ENCODE peak calls at places on chromosomes 11 and 22, in seven cellular contexts. V is fibroblast of lung, Q is HCT116, P is GM23248, U is keratinocyte, Z is GM23338, Y is MM.1S. K is an unnamed sample.
A peak's percentile ranks its signal among the peaks of the same experiment; 100 is the strongest.

GRCh38 chr11:31711137-31711536 is 100.0 kb downstream of the PAX6 start:
- DNase-seq in V (no peak), Q (no peak), P (no peak), U (no peak), Z (no peak), Y (no peak), K (no peak)

GRCh38 chr22:17172172-17172833 is 13.2 kb upstream of the HDHD5 start:
- DNase-seq in V (no peak), Q (no peak), P (no peak), U (no peak), Z (peak; percentile 56), Y (no peak), K (no peak)

GRCh38 chr11:11937957-11938356 is 70.5 kb downstream of the DKK3 start:
- DNase-seq in V (no peak), Q (no peak), P (peak; percentile 47), U (no peak), Z (no peak), Y (no peak), K (no peak)

GRCh38 chr22:21797444-21798221 is 62.0 kb upstream of the YPEL1 start:
- DNase-seq in V (no peak), Q (no peak), P (no peak), U (no peak), Z (no peak), Y (no peak), K (no peak)

GRCh38 chr22:42078469-42079318 is 806 bp upstream of the SMDT1 start:
- DNase-seq in V (peak; percentile 42), Q (no peak), P (peak; percentile 45), U (no peak), Z (peak; percentile 29), Y (no peak), K (no peak)

GRCh38 chr11:119422505-119423416 is at the start of gene THY1:
- DNase-seq in V (peak; percentile 58), Q (no peak), P (peak; percentile 77), U (no peak), Z (peak; percentile 88), Y (no peak), K (no peak)

GRCh38 chr11:33753304-33753703 is 17.1 kb upstream of the CD59 start:
- DNase-seq in V (peak; percentile 66), Q (no peak), P (peak; percentile 67), U (no peak), Z (no peak), Y (peak; percentile 95), K (no peak)

GRCh38 chr11:10392680-10393079 is 62.4 kb upstream of the AMPD3 start:
- DNase-seq in V (no peak), Q (no peak), P (peak; percentile 91), U (no peak), Z (no peak), Y (no peak), K (no peak)

GRCh38 chr11:122559734-122560382 is 95.7 kb upstream of the UBASH3B start:
- DNase-seq in V (peak; percentile 2), Q (peak; percentile 83), P (no peak), U (no peak), Z (peak; percentile 84), Y (no peak), K (no peak)

GRCh38 chr11:62343822-62344609 is 6.8 kb downstream of the ASRGL1 start:
- DNase-seq in V (no peak), Q (no peak), P (no peak), U (no peak), Z (no peak), Y (no peak), K (no peak)

GRCh38 chr11:62340269-62340901 is 3.1 kb downstream of the ASRGL1 start:
- DNase-seq in V (peak; percentile 57), Q (peak; percentile 19), P (peak; percentile 65), U (no peak), Z (peak; percentile 77), Y (peak; percentile 61), K (no peak)

DNA sequence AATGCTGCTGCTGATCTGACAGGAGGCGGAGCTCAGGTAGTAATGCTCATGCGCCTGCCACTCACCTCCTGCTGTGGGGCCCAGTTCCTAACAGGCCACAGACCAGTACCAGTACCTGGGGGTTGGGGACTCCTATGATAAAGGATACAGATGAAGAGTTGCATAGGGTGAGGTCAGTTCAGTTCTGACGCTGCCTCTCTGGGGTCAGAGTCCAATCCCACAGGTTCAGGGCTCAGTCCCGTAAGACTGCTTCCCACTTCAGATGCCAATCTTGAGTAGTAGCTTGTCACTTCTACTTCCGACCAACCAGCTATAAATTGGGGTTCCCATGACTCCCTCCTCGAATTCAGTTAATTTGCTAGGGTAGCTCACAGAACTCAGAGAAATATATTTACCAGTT is 8.6 kb downstream of the ASRGL1 start:
- DNase-seq in V (no peak), Q (no peak), P (no peak), U (no peak), Z (no peak), Y (no peak), K (no peak)
- H3K4me1 ChIP-seq in V (no peaks in the 10 kb centered on the region), Q (no peaks in the 10 kb centered on the region), P (no peaks in the 10 kb centered on the region), U (no peaks in the 10 kb centered on the region), Z (peaks cover 11% of the 10 kb centered on the region), Y (no peaks in the 10 kb centered on the region), K (no peaks in the 10 kb centered on the region)

GRCh38 chr11:65873280-65874156 is 918 bp upstream of the EFEMP2 start:
- DNase-seq in V (peak; percentile 92), Q (peak; percentile 83), P (peak; percentile 98), U (no peak), Z (peak; percentile 96), Y (peak; percentile 91), K (peak; percentile 98)
- TF ChIP-seq EZH2 in V (no peak), Q (no peak), P (no peak), U (no peak), Z (no peak), Y (no peak), K (no peak)

GRCh38 chr22:39939830-39940229 is 20.4 kb upstream of the TMA7B start:
- DNase-seq in V (no peak), Q (no peak), P (no peak), U (no peak), Z (no peak), Y (no peak), K (no peak)

GRCh38 chr22:39942433-39943213 is 17.6 kb upstream of the TMA7B start:
- DNase-seq in V (no peak), Q (no peak), P (no peak), U (no peak), Z (no peak), Y (no peak), K (no peak)

GRCh38 chr22:39938509-39938908 is 21.7 kb upstream of the TMA7B start:
- DNase-seq in V (no peak), Q (no peak), P (no peak), U (no peak), Z (no peak), Y (no peak), K (no peak)

GRCh38 chr22:39941661-39942060 is 18.5 kb upstream of the TMA7B start:
- DNase-seq in V (no peak), Q (no peak), P (no peak), U (no peak), Z (no peak), Y (no peak), K (no peak)

DNA sequence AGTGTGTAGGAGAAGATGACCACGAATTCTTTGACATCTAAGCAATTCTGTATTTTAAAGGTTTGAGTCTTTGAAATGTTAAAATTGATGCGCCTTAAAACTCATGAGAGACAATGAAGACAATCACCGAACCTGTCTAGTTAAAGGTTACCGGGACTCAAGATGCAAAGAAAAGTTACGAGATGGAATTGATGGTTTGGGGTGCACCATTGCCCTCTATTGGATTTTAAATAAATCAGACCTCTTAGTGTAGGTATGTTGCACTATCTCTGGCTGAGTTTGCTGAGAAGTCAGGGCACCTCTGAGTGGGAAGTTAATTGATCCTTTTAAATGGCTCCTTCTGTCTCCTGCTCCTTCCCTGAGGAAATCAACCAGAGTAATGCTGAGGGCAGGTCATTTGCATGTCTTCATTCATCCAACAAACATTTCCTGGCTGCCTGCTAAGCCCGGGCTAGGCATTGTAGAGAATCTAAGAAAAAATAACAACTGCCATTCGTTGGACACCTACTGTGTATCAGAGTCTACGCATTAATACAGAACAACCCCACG is 19.4 kb upstream of the TMA7B start:
- DNase-seq in V (peak; percentile 12), Q (no peak), P (no peak), U (no peak), Z (peak; percentile 53), Y (no peak), K (no peak)
- H3K27ac ChIP-seq in V (no peak overlapping the region), Q (no peak overlapping the region), P (no peak overlapping the region), U (no peak overlapping the region), Z (peak overlapping the region; percentile 21), Y (no peak overlapping the region), K (no peak overlapping the region)

GRCh38 chr11:282171-282570 is 4.0 kb downstream of the NLRP6 start:
- DNase-seq in V (no peak), Q (no peak), P (no peak), U (no peak), Z (no peak), Y (no peak), K (no peak)

GRCh38 chr11:284081-285020 is 4.6 kb upstream of the PGGHG start:
- DNase-seq in V (no peak), Q (no peak), P (no peak), U (no peak), Z (no peak), Y (no peak), K (no peak)

GRCh38 chr11:285021-285893 is 3.7 kb upstream of the PGGHG start:
- DNase-seq in V (no peak), Q (no peak), P (no peak), U (no peak), Z (no peak), Y (no peak), K (no peak)

GRCh38 chr11:282630-283360 is 4.6 kb downstream of the NLRP6 start:
- DNase-seq in V (no peak), Q (no peak), P (no peak), U (no peak), Z (no peak), Y (no peak), K (no peak)

DNA sequence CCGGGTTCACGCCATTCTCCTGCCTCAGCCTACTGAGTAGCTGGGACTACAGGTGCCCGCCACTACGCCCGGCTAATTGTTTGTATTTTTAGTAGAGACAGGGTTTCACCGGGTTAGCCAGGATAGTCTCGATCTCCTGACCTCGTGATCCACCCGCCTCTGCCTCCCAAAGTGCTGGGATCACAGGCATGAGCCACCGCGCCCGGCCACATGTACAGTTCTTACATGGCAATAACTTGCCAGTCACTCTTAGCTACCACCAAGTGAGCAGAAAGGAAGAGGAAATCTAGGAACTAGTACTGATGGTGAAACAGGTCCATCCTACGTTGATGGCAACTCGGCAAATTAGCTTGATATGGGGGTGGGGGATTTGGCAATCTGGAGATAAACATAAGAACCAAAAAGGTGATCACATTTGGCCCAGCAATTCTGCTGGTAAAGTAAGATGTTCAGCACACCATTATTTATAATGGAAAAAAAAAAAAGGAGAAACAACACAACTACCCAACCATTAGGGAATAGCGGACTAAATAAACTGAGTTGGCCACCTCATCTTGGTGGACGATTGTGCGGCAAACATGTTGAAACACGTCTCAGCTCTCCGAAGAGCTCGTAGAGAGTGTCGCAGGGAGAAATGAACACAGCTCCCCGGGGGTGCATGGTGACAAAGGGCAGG is 5.3 kb downstream of the NLRP6 start:
- DNase-seq in V (no peak), Q (no peak), P (no peak), U (no peak), Z (no peak), Y (no peak), K (no peak)
- H3K4me1 ChIP-seq in V (no peaks in the 10 kb centered on the region), Q (peaks cover 20% of the 10 kb centered on the region), P (no peaks in the 10 kb centered on the region), U (peaks cover 7% of the 10 kb centered on the region), Z (no peaks in the 10 kb centered on the region), Y (no peaks in the 10 kb centered on the region), K (no peaks in the 10 kb centered on the region)

K was measured in PC-9.